ENCODE peak calls at places on chromosomes 5 and 9, in seven cellular contexts. One of them, this sample, is unnamed.

GRCh38 chr5:84764227-84764626 is 379.5 kb upstream of the EDIL3 start:
- DNase-seq in A549: no peak
- DNase-seq in SK-N-SH: no peak
- DNase-seq in GM23248: no peak
- DNase-seq in osteoblast: no peak
- DNase-seq in Karpas-422: no peak
- DNase-seq in neural progenitor cell: no peak
- DNase-seq in this sample: no peak

GRCh38 chr5:91643796-91644195 is 260.7 kb upstream of the ARRDC3 start:
- DNase-seq in A549: no peak
- DNase-seq in SK-N-SH: no peak
- DNase-seq in GM23248: peak; percentile 25
- DNase-seq in osteoblast: no peak
- DNase-seq in Karpas-422: no peak
- DNase-seq in neural progenitor cell: no peak
- DNase-seq in this sample: no peak

GRCh38 chr9:96158909-96159575 is 142.9 kb downstream of the HSD17B3 start:
- DNase-seq in A549: no peak
- DNase-seq in GM23248: no peak
- DNase-seq in SK-N-SH: no peak
- DNase-seq in osteoblast: peak; percentile 32
- DNase-seq in neural progenitor cell: no peak
- DNase-seq in Karpas-422: no peak
- DNase-seq in this sample: no peak

GRCh38 chr5:174571662-174572397 is 152.6 kb upstream of the MSX2 start:
- DNase-seq in osteoblast: peak; percentile 15
- DNase-seq in GM23248: peak; percentile 76
- DNase-seq in SK-N-SH: peak; percentile 45
- DNase-seq in Karpas-422: peak; percentile 31
- DNase-seq in neural progenitor cell: peak; percentile 17
- DNase-seq in A549: peak; percentile 85
- DNase-seq in this sample: no peak

GRCh38 chr9:35666045-35666444 is 1.1 kb upstream of the ARHGEF39 start:
- DNase-seq in SK-N-SH: no peak
- DNase-seq in neural progenitor cell: no peak
- DNase-seq in Karpas-422: no peak
- DNase-seq in osteoblast: no peak
- DNase-seq in A549: no peak
- DNase-seq in GM23248: no peak
- DNase-seq in this sample: no peak

GRCh38 chr5:66659780-66660179 is 63.6 kb downstream of the MAST4 start:
- DNase-seq in GM23248: no peak
- DNase-seq in A549: no peak
- DNase-seq in osteoblast: no peak
- DNase-seq in SK-N-SH: no peak
- DNase-seq in Karpas-422: no peak
- DNase-seq in neural progenitor cell: no peak
- DNase-seq in this sample: no peak

GRCh38 chr5:134945041-134945440 is 22.7 kb upstream of the CATSPER3 start:
- DNase-seq in GM23248: peak; percentile 1
- DNase-seq in Karpas-422: peak; percentile 86
- DNase-seq in neural progenitor cell: peak; percentile 14
- DNase-seq in osteoblast: no peak
- DNase-seq in SK-N-SH: peak; percentile 40
- DNase-seq in A549: no peak
- DNase-seq in this sample: no peak

GRCh38 chr9:95852059-95853032 is 23.1 kb upstream of the ERCC6L2 start:
- DNase-seq in osteoblast: peak; percentile 39
- DNase-seq in SK-N-SH: no peak
- DNase-seq in A549: peak; percentile 13
- DNase-seq in neural progenitor cell: no peak
- DNase-seq in Karpas-422: peak; percentile 15
- DNase-seq in GM23248: peak; percentile 75
- DNase-seq in this sample: no peak

GRCh38 chr5:145294321-145294720 is 540.8 kb downstream of the PRELID2 start:
- DNase-seq in GM23248: peak; percentile 10
- DNase-seq in Karpas-422: no peak
- DNase-seq in A549: no peak
- DNase-seq in SK-N-SH: no peak
- DNase-seq in osteoblast: no peak
- DNase-seq in neural progenitor cell: no peak
- DNase-seq in this sample: no peak

GRCh38 chr9:15161744-15162143 is 145.3 kb downstream of the TTC39B start:
- DNase-seq in SK-N-SH: no peak
- DNase-seq in Karpas-422: no peak
- DNase-seq in neural progenitor cell: no peak
- DNase-seq in A549: no peak
- DNase-seq in osteoblast: no peak
- DNase-seq in GM23248: no peak
- DNase-seq in this sample: no peak

GRCh38 chr5:160287378-160288051 is 24.8 kb downstream of the CCNJL start:
- DNase-seq in GM23248: no peak
- DNase-seq in A549: no peak
- DNase-seq in Karpas-422: no peak
- DNase-seq in osteoblast: no peak
- DNase-seq in neural progenitor cell: peak; percentile 96
- DNase-seq in SK-N-SH: peak; percentile 85
- DNase-seq in this sample: no peak

GRCh38 chr5:113017891-113018635 is 41.5 kb downstream of the DCP2 start:
- DNase-seq in GM23248: no peak
- DNase-seq in SK-N-SH: no peak
- DNase-seq in neural progenitor cell: no peak
- DNase-seq in A549: no peak
- DNase-seq in Karpas-422: no peak
- DNase-seq in osteoblast: no peak
- DNase-seq in this sample: no peak

GRCh38 chr9:2271426-2271825 is 256.3 kb downstream of the SMARCA2 start:
- DNase-seq in GM23248: peak; percentile 26
- DNase-seq in Karpas-422: peak; percentile 95
- DNase-seq in osteoblast: peak; percentile 5
- DNase-seq in SK-N-SH: peak; percentile 27
- DNase-seq in A549: peak; percentile 39
- DNase-seq in neural progenitor cell: no peak
- DNase-seq in this sample: peak; percentile 42

GRCh38 chr5:152125806-152126205 is 201.2 kb upstream of the GLRA1 start:
- DNase-seq in A549: no peak
- DNase-seq in osteoblast: no peak
- DNase-seq in SK-N-SH: no peak
- DNase-seq in GM23248: no peak
- DNase-seq in neural progenitor cell: no peak
- DNase-seq in Karpas-422: no peak
- DNase-seq in this sample: no peak

GRCh38 chr5:33762859-33763258 is 128.9 kb downstream of the ADAMTS12 start:
- DNase-seq in SK-N-SH: no peak
- DNase-seq in Karpas-422: no peak
- DNase-seq in GM23248: no peak
- DNase-seq in osteoblast: no peak
- DNase-seq in A549: no peak
- DNase-seq in neural progenitor cell: no peak
- DNase-seq in this sample: no peak

GRCh38 chr5:95620030-95620869 is at the start of gene GPR150:
- DNase-seq in osteoblast: peak; percentile 95
- DNase-seq in SK-N-SH: peak; percentile 87
- DNase-seq in GM23248: peak; percentile 81
- DNase-seq in neural progenitor cell: peak; percentile 76
- DNase-seq in Karpas-422: peak; percentile 66
- DNase-seq in A549: peak; percentile 60
- DNase-seq in this sample: no peak

GRCh38 chr5:141914154-141914743 is 9.4 kb upstream of the DELE1 start:
- DNase-seq in osteoblast: peak; percentile 87
- DNase-seq in A549: no peak
- DNase-seq in neural progenitor cell: peak; percentile 78
- DNase-seq in SK-N-SH: peak; percentile 94
- DNase-seq in Karpas-422: peak; percentile 53
- DNase-seq in GM23248: peak; percentile 60
- DNase-seq in this sample: peak; percentile 31

GRCh38 chr5:135227064-135228022 is 171.7 kb downstream of the MACROH2A1 start:
- DNase-seq in neural progenitor cell: no peak
- DNase-seq in GM23248: no peak
- DNase-seq in osteoblast: peak; percentile 71
- DNase-seq in SK-N-SH: no peak
- DNase-seq in A549: no peak
- DNase-seq in Karpas-422: no peak
- DNase-seq in this sample: no peak

GRCh38 chr9:133701321-133701980 is 36.7 kb downstream of the SARDH start:
- DNase-seq in A549: no peak
- DNase-seq in Karpas-422: no peak
- DNase-seq in neural progenitor cell: no peak
- DNase-seq in osteoblast: peak; percentile 90
- DNase-seq in SK-N-SH: no peak
- DNase-seq in GM23248: peak; percentile 43
- DNase-seq in this sample: peak; percentile 53

GRCh38 chr9:88837731-88838130 is 153.5 kb upstream of the S1PR3 start:
- DNase-seq in neural progenitor cell: no peak
- DNase-seq in GM23248: no peak
- DNase-seq in osteoblast: no peak
- DNase-seq in A549: no peak
- DNase-seq in Karpas-422: no peak
- DNase-seq in SK-N-SH: no peak
- DNase-seq in this sample: no peak

GRCh38 chr9:130309689-130310455 is 44.3 kb downstream of the HMCN2 start:
- DNase-seq in osteoblast: peak; percentile 45
- DNase-seq in SK-N-SH: no peak
- DNase-seq in Karpas-422: no peak
- DNase-seq in neural progenitor cell: no peak
- DNase-seq in GM23248: no peak
- DNase-seq in A549: no peak
- DNase-seq in this sample: no peak

GRCh38 chr9:5326893-5327548 is 12.7 kb downstream of the RLN1 start:
- DNase-seq in GM23248: no peak
- DNase-seq in SK-N-SH: no peak
- DNase-seq in neural progenitor cell: peak; percentile 87
- DNase-seq in A549: no peak
- DNase-seq in Karpas-422: no peak
- DNase-seq in osteoblast: no peak
- DNase-seq in this sample: no peak

GRCh38 chr5:100797863-100798262 is 105.2 kb downstream of the ST8SIA4 start:
- DNase-seq in Karpas-422: no peak
- DNase-seq in A549: peak; percentile 7
- DNase-seq in SK-N-SH: no peak
- DNase-seq in GM23248: peak; percentile 78
- DNase-seq in osteoblast: peak; percentile 65
- DNase-seq in neural progenitor cell: no peak
- DNase-seq in this sample: no peak

GRCh38 chr5:68087866-68088265 is 127.7 kb upstream of the PIK3R1 start:
- DNase-seq in SK-N-SH: no peak
- DNase-seq in Karpas-422: no peak
- DNase-seq in neural progenitor cell: no peak
- DNase-seq in GM23248: peak; percentile 32
- DNase-seq in A549: no peak
- DNase-seq in osteoblast: no peak
- DNase-seq in this sample: no peak
- H3K4me2 ChIP-seq in SK-N-SH: no peak overlapping the region
- H3K4me2 ChIP-seq in Karpas-422: no peak overlapping the region
- H3K4me2 ChIP-seq in neural progenitor cell: no peak overlapping the region
- H3K4me2 ChIP-seq in GM23248: peak overlapping the region; percentile 83
- H3K4me2 ChIP-seq in A549: no peak overlapping the region
- H3K4me2 ChIP-seq in osteoblast: peak overlapping the region; percentile 54
- H3K4me2 ChIP-seq in this sample: no peak overlapping the region

GRCh38 chr9:92986175-92987110 is 39.1 kb downstream of the FGD3 start:
- DNase-seq in neural progenitor cell: no peak
- DNase-seq in osteoblast: no peak
- DNase-seq in SK-N-SH: no peak
- DNase-seq in A549: peak; percentile 39
- DNase-seq in Karpas-422: peak; percentile 85
- DNase-seq in GM23248: peak; percentile 28
- DNase-seq in this sample: peak; percentile 48

GRCh38 chr9:92989561-92989960 is 42.2 kb downstream of the FGD3 start:
- DNase-seq in Karpas-422: no peak
- DNase-seq in neural progenitor cell: peak; percentile 49
- DNase-seq in GM23248: no peak
- DNase-seq in SK-N-SH: no peak
- DNase-seq in osteoblast: no peak
- DNase-seq in A549: no peak
- DNase-seq in this sample: no peak

GRCh38 chr9:92992549-92992948 is 45.2 kb downstream of the FGD3 start:
- DNase-seq in GM23248: no peak
- DNase-seq in Karpas-422: no peak
- DNase-seq in A549: no peak
- DNase-seq in neural progenitor cell: peak; percentile 38
- DNase-seq in SK-N-SH: no peak
- DNase-seq in osteoblast: no peak
- DNase-seq in this sample: no peak

GRCh38 chr9:92988215-92988731 is 41.0 kb downstream of the FGD3 start:
- DNase-seq in GM23248: no peak
- DNase-seq in SK-N-SH: no peak
- DNase-seq in A549: no peak
- DNase-seq in Karpas-422: no peak
- DNase-seq in neural progenitor cell: no peak
- DNase-seq in osteoblast: no peak
- DNase-seq in this sample: no peak

GRCh38 chr9:92990461-92990860 is 43.1 kb downstream of the FGD3 start:
- DNase-seq in SK-N-SH: no peak
- DNase-seq in Karpas-422: no peak
- DNase-seq in neural progenitor cell: no peak
- DNase-seq in GM23248: no peak
- DNase-seq in osteoblast: no peak
- DNase-seq in A549: no peak
- DNase-seq in this sample: no peak
- H3K9me3 ChIP-seq in SK-N-SH: no peaks in the 10 kb centered on the region
- H3K9me3 ChIP-seq in Karpas-422: no peaks in the 10 kb centered on the region
- H3K9me3 ChIP-seq in neural progenitor cell: no peaks in the 10 kb centered on the region
- H3K9me3 ChIP-seq in GM23248: no peaks in the 10 kb centered on the region
- H3K9me3 ChIP-seq in osteoblast: no peaks in the 10 kb centered on the region
- H3K9me3 ChIP-seq in A549: peaks cover 18% of the 10 kb centered on the region
- H3K9me3 ChIP-seq in this sample: no peaks in the 10 kb centered on the region

GRCh38 chr5:21007781-21008180 is 1019.8 kb upstream of the CDH18 start:
- DNase-seq in SK-N-SH: no peak
- DNase-seq in A549: no peak
- DNase-seq in osteoblast: no peak
- DNase-seq in neural progenitor cell: no peak
- DNase-seq in Karpas-422: no peak
- DNase-seq in GM23248: no peak
- DNase-seq in this sample: no peak
- H3K4me3 ChIP-seq in SK-N-SH: no peak overlapping the region
- H3K4me3 ChIP-seq in A549: no peak overlapping the region
- H3K4me3 ChIP-seq in osteoblast: no peak overlapping the region
- H3K4me3 ChIP-seq in neural progenitor cell: no peak overlapping the region
- H3K4me3 ChIP-seq in Karpas-422: no peak overlapping the region
- H3K4me3 ChIP-seq in GM23248: no peak overlapping the region
- H3K4me3 ChIP-seq in this sample: no peak overlapping the region

DNA sequence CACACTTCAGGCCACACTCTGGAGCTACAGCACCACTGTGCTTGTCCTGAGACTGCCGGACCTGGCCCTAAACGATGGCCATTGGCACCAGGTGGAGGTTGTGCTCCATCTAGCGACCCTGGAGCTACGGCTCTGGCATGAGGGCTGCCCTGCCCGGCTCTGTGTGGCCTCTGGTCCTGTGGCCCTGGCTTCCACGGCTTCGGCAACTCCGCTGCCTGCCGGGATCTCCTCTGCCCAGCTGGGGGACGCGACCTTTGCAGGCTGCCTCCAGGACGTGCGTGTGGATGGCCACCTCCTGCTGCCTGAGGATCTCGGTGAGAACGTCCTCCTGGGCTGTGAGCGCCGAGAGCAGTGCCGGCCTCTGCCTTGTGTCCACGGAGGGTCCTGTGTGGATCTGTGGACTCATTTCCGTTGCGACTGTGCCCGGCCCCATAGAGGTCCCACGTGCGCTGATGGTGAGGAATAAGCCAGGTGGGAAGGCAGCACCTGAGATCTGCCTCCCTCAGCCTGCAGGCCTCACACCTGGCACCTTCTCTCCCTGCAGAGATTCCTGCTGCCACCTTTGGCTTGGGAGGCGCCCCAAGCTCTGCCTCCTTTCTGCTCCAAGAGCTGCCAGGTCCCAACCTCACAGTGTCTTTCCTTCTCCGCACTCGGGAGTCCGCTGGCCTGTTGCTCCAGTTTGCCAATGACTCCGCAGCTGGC is 14.7 kb downstream of the CRB2 start:
- DNase-seq in neural progenitor cell: no peak
- DNase-seq in GM23248: no peak
- DNase-seq in Karpas-422: no peak
- DNase-seq in A549: peak; percentile 41
- DNase-seq in osteoblast: peak; percentile 92
- DNase-seq in SK-N-SH: no peak
- DNase-seq in this sample: no peak
- H3K4me2 ChIP-seq in neural progenitor cell: no peak overlapping the region
- H3K4me2 ChIP-seq in GM23248: no peak overlapping the region
- H3K4me2 ChIP-seq in Karpas-422: no peak overlapping the region
- H3K4me2 ChIP-seq in A549: no peak overlapping the region
- H3K4me2 ChIP-seq in osteoblast: no peak overlapping the region
- H3K4me2 ChIP-seq in SK-N-SH: no peak overlapping the region
- H3K4me2 ChIP-seq in this sample: no peak overlapping the region